ENCODE peak calls at places on chromosome 12, in eight cellular contexts. One of them, this sample, is unnamed. For H3K4me1, the result is how much of the 10 kb centered on the place peaks cover.

GRCh38 chr12:123519151-123520001 is 14.1 kb downstream of the RILPL1 start:
- DNase-seq in A673: no peak
- DNase-seq in left ventricle myocardium inferior: peak
- DNase-seq in aorta: peak
- DNase-seq in tibial artery: peak
- DNase-seq in spleen: no peak
- DNase-seq in Karpas-422: no peak
- DNase-seq in right atrium auricular region: peak
- DNase-seq in this sample: peak

GRCh38 chr12:90021729-90022249 is 313.2 kb upstream of the ATP2B1 start:
- DNase-seq in aorta: no peak
- DNase-seq in left ventricle myocardium inferior: no peak
- DNase-seq in A673: no peak
- DNase-seq in tibial artery: no peak
- DNase-seq in Karpas-422: no peak
- DNase-seq in spleen: no peak
- DNase-seq in right atrium auricular region: no peak
- DNase-seq in this sample: no peak

GRCh38 chr12:110270125-110270962 is 10.7 kb upstream of the ATP2A2 start:
- DNase-seq in aorta: peak
- DNase-seq in A673: peak
- DNase-seq in left ventricle myocardium inferior: peak
- DNase-seq in spleen: no peak
- DNase-seq in tibial artery: no peak
- DNase-seq in Karpas-422: no peak
- DNase-seq in right atrium auricular region: no peak
- DNase-seq in this sample: no peak

GRCh38 chr12:75477137-75477536 is 3.4 kb upstream of the GLIPR1 start:
- DNase-seq in tibial artery: no peak
- DNase-seq in left ventricle myocardium inferior: no peak
- DNase-seq in right atrium auricular region: no peak
- DNase-seq in Karpas-422: no peak
- DNase-seq in spleen: no peak
- DNase-seq in A673: no peak
- DNase-seq in aorta: no peak
- DNase-seq in this sample: no peak

GRCh38 chr12:115504241-115504941 is 773.1 kb downstream of the MED13L start:
- DNase-seq in A673: no peak
- DNase-seq in left ventricle myocardium inferior: peak
- DNase-seq in aorta: no peak
- DNase-seq in spleen: no peak
- DNase-seq in tibial artery: no peak
- DNase-seq in Karpas-422: no peak
- DNase-seq in right atrium auricular region: no peak
- DNase-seq in this sample: peak

GRCh38 chr12:49161092-49161795 is 27.6 kb downstream of the TUBA1A start:
- DNase-seq in aorta: no peak
- DNase-seq in right atrium auricular region: no peak
- DNase-seq in left ventricle myocardium inferior: no peak
- DNase-seq in Karpas-422: peak
- DNase-seq in tibial artery: no peak
- DNase-seq in A673: no peak
- DNase-seq in spleen: no peak
- DNase-seq in this sample: no peak

GRCh38 chr12:11958216-11959091 is 112.3 kb upstream of the BCL2L14 start:
- DNase-seq in left ventricle myocardium inferior: no peak
- DNase-seq in right atrium auricular region: no peak
- DNase-seq in spleen: no peak
- DNase-seq in aorta: no peak
- DNase-seq in tibial artery: no peak
- DNase-seq in A673: peak
- DNase-seq in Karpas-422: no peak
- DNase-seq in this sample: no peak

GRCh38 chr12:32273712-32274111 is 125.6 kb upstream of the FGD4 start:
- DNase-seq in spleen: peak
- DNase-seq in left ventricle myocardium inferior: peak
- DNase-seq in tibial artery: no peak
- DNase-seq in right atrium auricular region: no peak
- DNase-seq in aorta: no peak
- DNase-seq in Karpas-422: peak
- DNase-seq in A673: no peak
- DNase-seq in this sample: no peak

GRCh38 chr12:1453801-1454200 is 140.6 kb downstream of the FBXL14 start:
- DNase-seq in spleen: no peak
- DNase-seq in left ventricle myocardium inferior: no peak
- DNase-seq in A673: no peak
- DNase-seq in Karpas-422: no peak
- DNase-seq in right atrium auricular region: no peak
- DNase-seq in tibial artery: no peak
- DNase-seq in aorta: no peak
- DNase-seq in this sample: no peak

GRCh38 chr12:39990122-39991101 is 115.5 kb downstream of the SLC2A13 start:
- DNase-seq in right atrium auricular region: peak
- DNase-seq in tibial artery: peak
- DNase-seq in aorta: peak
- DNase-seq in Karpas-422: peak
- DNase-seq in A673: peak
- DNase-seq in spleen: peak
- DNase-seq in left ventricle myocardium inferior: peak
- DNase-seq in this sample: peak

GRCh38 chr12:131365821-131366260 is 345.0 kb upstream of the SFSWAP start:
- DNase-seq in Karpas-422: no peak
- DNase-seq in spleen: no peak
- DNase-seq in A673: no peak
- DNase-seq in left ventricle myocardium inferior: no peak
- DNase-seq in tibial artery: no peak
- DNase-seq in right atrium auricular region: no peak
- DNase-seq in aorta: peak
- DNase-seq in this sample: no peak

GRCh38 chr12:12563529-12563928 is 866 bp upstream of the DUSP16 start:
- DNase-seq in aorta: no peak
- DNase-seq in right atrium auricular region: no peak
- DNase-seq in left ventricle myocardium inferior: no peak
- DNase-seq in Karpas-422: no peak
- DNase-seq in spleen: no peak
- DNase-seq in tibial artery: no peak
- DNase-seq in A673: peak
- DNase-seq in this sample: no peak

GRCh38 chr12:28191690-28192089 is 1.4 kb downstream of the CCDC91 start:
- DNase-seq in aorta: no peak
- DNase-seq in left ventricle myocardium inferior: no peak
- DNase-seq in Karpas-422: peak
- DNase-seq in A673: no peak
- DNase-seq in spleen: no peak
- DNase-seq in right atrium auricular region: no peak
- DNase-seq in tibial artery: no peak
- DNase-seq in this sample: no peak

DNA sequence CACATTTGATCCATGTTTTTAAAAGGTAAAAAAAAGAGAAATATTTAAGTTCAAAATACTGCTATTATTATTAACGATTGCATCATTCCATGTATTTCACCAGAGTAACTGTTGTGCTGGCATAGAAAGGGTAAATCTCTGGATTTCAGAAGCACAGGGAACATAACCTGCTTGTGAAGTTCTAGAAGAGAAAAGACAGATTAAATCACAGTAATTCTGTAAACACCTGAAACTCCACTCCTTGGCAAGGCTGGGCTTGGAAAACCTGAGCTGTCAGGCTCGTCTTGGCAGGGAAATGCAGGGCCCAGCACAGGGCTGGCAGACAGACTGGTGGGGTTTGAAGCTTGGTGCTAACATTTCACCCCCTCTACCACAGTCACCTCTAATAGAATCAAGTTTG is 35.1 kb downstream of the SVOP start:
- DNase-seq in A673: no peak
- DNase-seq in left ventricle myocardium inferior: no peak
- DNase-seq in tibial artery: no peak
- DNase-seq in spleen: no peak
- DNase-seq in right atrium auricular region: no peak
- DNase-seq in Karpas-422: no peak
- DNase-seq in aorta: no peak
- DNase-seq in this sample: no peak
- H3K27ac ChIP-seq in A673: no peak
- H3K27ac ChIP-seq in left ventricle myocardium inferior: no peak
- H3K27ac ChIP-seq in tibial artery: no peak
- H3K27ac ChIP-seq in spleen: no peak
- H3K27ac ChIP-seq in right atrium auricular region: no peak
- H3K27ac ChIP-seq in Karpas-422: no peak
- H3K27ac ChIP-seq in aorta: no peak
- H3K27ac ChIP-seq in this sample: no peak

DNA sequence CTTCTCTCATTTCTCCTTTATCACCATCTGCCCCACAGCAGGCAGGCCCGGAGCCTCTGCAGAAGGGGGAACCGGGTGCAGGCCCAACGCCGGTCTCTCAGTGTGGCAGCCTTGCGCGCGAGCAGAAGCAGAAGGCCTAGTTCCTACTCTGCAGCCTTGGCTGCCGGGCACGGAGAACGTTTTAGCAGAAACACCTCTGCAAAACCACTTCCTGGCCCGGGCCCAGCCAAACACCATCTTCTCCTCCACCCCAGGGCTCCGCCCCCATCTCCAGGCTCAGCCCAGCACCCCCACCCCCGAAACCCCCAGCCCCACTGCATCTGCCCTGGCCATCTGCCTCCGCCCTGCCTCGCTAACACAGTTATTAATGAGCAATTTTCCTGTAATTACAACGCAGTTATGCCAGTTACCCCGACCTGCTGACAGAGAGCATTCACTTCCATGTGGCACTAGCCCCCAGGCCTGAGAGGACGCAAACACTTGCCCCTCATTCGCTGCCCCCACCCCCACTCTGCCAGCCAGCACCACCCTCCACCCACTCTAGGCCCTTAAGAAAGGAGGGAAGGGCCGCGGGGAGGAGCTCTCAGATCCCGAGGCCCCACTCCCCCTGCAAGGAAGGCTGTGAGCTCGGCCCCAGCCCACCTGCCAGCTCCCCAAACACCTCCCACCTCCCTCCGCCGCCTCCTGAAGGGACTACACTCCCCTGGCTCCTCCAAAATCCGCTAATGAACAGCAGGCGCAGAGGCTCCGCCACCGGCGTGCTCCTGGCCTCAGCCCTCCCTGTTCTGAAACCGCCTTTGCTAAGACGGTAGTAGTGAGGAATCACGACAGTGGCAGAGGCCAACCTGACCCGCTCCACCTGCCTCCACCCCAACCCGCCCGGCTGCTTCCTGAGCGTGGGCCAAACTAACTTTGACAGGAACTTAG is 44.7 kb upstream of the FBRSL1 start:
- DNase-seq in aorta: no peak
- DNase-seq in spleen: peak
- DNase-seq in right atrium auricular region: no peak
- DNase-seq in Karpas-422: no peak
- DNase-seq in left ventricle myocardium inferior: peak
- DNase-seq in A673: no peak
- DNase-seq in tibial artery: peak
- DNase-seq in this sample: no peak
- H3K4me3 ChIP-seq in aorta: no peak
- H3K4me3 ChIP-seq in spleen: no peak
- H3K4me3 ChIP-seq in right atrium auricular region: peak
- H3K4me3 ChIP-seq in Karpas-422: no peak
- H3K4me3 ChIP-seq in left ventricle myocardium inferior: peak
- H3K4me3 ChIP-seq in A673: peak
- H3K4me3 ChIP-seq in tibial artery: peak
- H3K4me3 ChIP-seq in this sample: peak

GRCh38 chr12:47776471-47777143 is 3.6 kb downstream of the SLC48A1 start:
- DNase-seq in aorta: no peak
- DNase-seq in spleen: peak
- DNase-seq in right atrium auricular region: no peak
- DNase-seq in Karpas-422: no peak
- DNase-seq in tibial artery: no peak
- DNase-seq in left ventricle myocardium inferior: no peak
- DNase-seq in A673: no peak
- DNase-seq in this sample: no peak

GRCh38 chr12:47779301-47779942 is 6.4 kb downstream of the SLC48A1 start:
- DNase-seq in spleen: peak
- DNase-seq in right atrium auricular region: peak
- DNase-seq in left ventricle myocardium inferior: peak
- DNase-seq in tibial artery: peak
- DNase-seq in A673: peak
- DNase-seq in aorta: peak
- DNase-seq in Karpas-422: peak
- DNase-seq in this sample: peak

GRCh38 chr12:47777151-47777550 is 4.1 kb downstream of the SLC48A1 start:
- DNase-seq in right atrium auricular region: no peak
- DNase-seq in aorta: no peak
- DNase-seq in A673: no peak
- DNase-seq in tibial artery: no peak
- DNase-seq in left ventricle myocardium inferior: no peak
- DNase-seq in spleen: peak
- DNase-seq in Karpas-422: no peak
- DNase-seq in this sample: no peak

GRCh38 chr12:47778842-47779241 is 5.8 kb downstream of the SLC48A1 start:
- DNase-seq in tibial artery: no peak
- DNase-seq in right atrium auricular region: no peak
- DNase-seq in left ventricle myocardium inferior: no peak
- DNase-seq in spleen: peak
- DNase-seq in A673: no peak
- DNase-seq in Karpas-422: no peak
- DNase-seq in aorta: peak
- DNase-seq in this sample: no peak

GRCh38 chr12:47777741-47778558 is 4.9 kb downstream of the SLC48A1 start:
- DNase-seq in right atrium auricular region: no peak
- DNase-seq in Karpas-422: no peak
- DNase-seq in left ventricle myocardium inferior: peak
- DNase-seq in aorta: no peak
- DNase-seq in tibial artery: peak
- DNase-seq in A673: no peak
- DNase-seq in spleen: peak
- DNase-seq in this sample: no peak
- H3K4me1 ChIP-seq in right atrium auricular region: half or more
- H3K4me1 ChIP-seq in Karpas-422: half or more
- H3K4me1 ChIP-seq in left ventricle myocardium inferior: half or more
- H3K4me1 ChIP-seq in aorta: under half
- H3K4me1 ChIP-seq in tibial artery: half or more
- H3K4me1 ChIP-seq in A673: under half
- H3K4me1 ChIP-seq in spleen: half or more
- H3K4me1 ChIP-seq in this sample: half or more

GRCh38 chr12:54359762-54360351 is 4.4 kb downstream of the GPR84 start:
- DNase-seq in left ventricle myocardium inferior: no peak
- DNase-seq in right atrium auricular region: no peak
- DNase-seq in aorta: no peak
- DNase-seq in Karpas-422: no peak
- DNase-seq in A673: no peak
- DNase-seq in tibial artery: no peak
- DNase-seq in spleen: no peak
- DNase-seq in this sample: no peak

GRCh38 chr12:54360717-54361456 is 3.4 kb downstream of the GPR84 start:
- DNase-seq in aorta: peak
- DNase-seq in A673: peak
- DNase-seq in tibial artery: no peak
- DNase-seq in Karpas-422: peak
- DNase-seq in spleen: peak
- DNase-seq in right atrium auricular region: no peak
- DNase-seq in left ventricle myocardium inferior: peak
- DNase-seq in this sample: peak

GRCh38 chr12:54364413-54364812 is at the start of gene GPR84:
- DNase-seq in left ventricle myocardium inferior: no peak
- DNase-seq in tibial artery: no peak
- DNase-seq in spleen: no peak
- DNase-seq in aorta: no peak
- DNase-seq in A673: no peak
- DNase-seq in right atrium auricular region: no peak
- DNase-seq in Karpas-422: no peak
- DNase-seq in this sample: no peak

GRCh38 chr12:54363047-54363446 is 1.2 kb downstream of the GPR84 start:
- DNase-seq in right atrium auricular region: no peak
- DNase-seq in spleen: no peak
- DNase-seq in left ventricle myocardium inferior: no peak
- DNase-seq in tibial artery: no peak
- DNase-seq in aorta: peak
- DNase-seq in A673: no peak
- DNase-seq in Karpas-422: no peak
- DNase-seq in this sample: no peak

GRCh38 chr12:54363610-54364009 is 676 bp downstream of the GPR84 start:
- DNase-seq in Karpas-422: no peak
- DNase-seq in tibial artery: no peak
- DNase-seq in left ventricle myocardium inferior: no peak
- DNase-seq in right atrium auricular region: no peak
- DNase-seq in A673: no peak
- DNase-seq in spleen: no peak
- DNase-seq in aorta: no peak
- DNase-seq in this sample: no peak
- H3K27ac ChIP-seq in Karpas-422: no peak
- H3K27ac ChIP-seq in tibial artery: no peak
- H3K27ac ChIP-seq in left ventricle myocardium inferior: no peak
- H3K27ac ChIP-seq in right atrium auricular region: no peak
- H3K27ac ChIP-seq in A673: no peak
- H3K27ac ChIP-seq in spleen: peak
- H3K27ac ChIP-seq in aorta: no peak
- H3K27ac ChIP-seq in this sample: no peak

This sample was measured in heart right ventricle.